ENCODE peak calls at places on chromosome 16, in five cellular contexts. One of them, this sample, is unnamed.

GRCh38 chr16:15604460-15605390 is 38.2 kb downstream of the MARF1 start:
- DNase-seq in iris pigment epithelial cell: peak; percentile 67
- DNase-seq in AG09319: no peak
- DNase-seq in Peyer's patch: no peak
- DNase-seq in SJSA1: no peak
- DNase-seq in this sample: no peak

GRCh38 chr16:49682577-49683165 is 173.2 kb downstream of the ZNF423 start:
- DNase-seq in iris pigment epithelial cell: no peak
- DNase-seq in AG09319: no peak
- DNase-seq in Peyer's patch: no peak
- DNase-seq in SJSA1: no peak
- DNase-seq in this sample: no peak

GRCh38 chr16:25257956-25258855 is 561 bp upstream of the ZKSCAN2 start:
- DNase-seq in iris pigment epithelial cell: peak; percentile 88
- DNase-seq in AG09319: peak; percentile 83
- DNase-seq in Peyer's patch: peak; percentile 90
- DNase-seq in SJSA1: peak; percentile 90
- DNase-seq in this sample: no peak

GRCh38 chr16:72424776-72425175 is 252.8 kb upstream of the PMFBP1 start:
- DNase-seq in iris pigment epithelial cell: no peak
- DNase-seq in AG09319: no peak
- DNase-seq in Peyer's patch: no peak
- DNase-seq in SJSA1: no peak
- DNase-seq in this sample: no peak

GRCh38 chr16:81740163-81740562 is 38.9 kb upstream of the PLCG2 start:
- DNase-seq in iris pigment epithelial cell: no peak
- DNase-seq in AG09319: no peak
- DNase-seq in Peyer's patch: peak; percentile 75
- DNase-seq in SJSA1: no peak
- DNase-seq in this sample: no peak

GRCh38 chr16:11047939-11048500 is 103.7 kb downstream of the CLEC16A start:
- DNase-seq in iris pigment epithelial cell: no peak
- DNase-seq in AG09319: no peak
- DNase-seq in Peyer's patch: no peak
- DNase-seq in SJSA1: no peak
- DNase-seq in this sample: no peak

GRCh38 chr16:85856054-85856453 is 42.9 kb upstream of the IRF8 start:
- DNase-seq in iris pigment epithelial cell: no peak
- DNase-seq in AG09319: no peak
- DNase-seq in Peyer's patch: no peak
- DNase-seq in SJSA1: peak; percentile 27
- DNase-seq in this sample: no peak

GRCh38 chr16:8998114-8998513 is 34.4 kb upstream of the USP7 start:
- DNase-seq in iris pigment epithelial cell: peak; percentile 81
- DNase-seq in AG09319: peak; percentile 25
- DNase-seq in Peyer's patch: no peak
- DNase-seq in SJSA1: no peak
- DNase-seq in this sample: peak; percentile 25

GRCh38 chr16:11032000-11032921 is 87.9 kb downstream of the CLEC16A start:
- DNase-seq in iris pigment epithelial cell: no peak
- DNase-seq in AG09319: no peak
- DNase-seq in Peyer's patch: no peak
- DNase-seq in SJSA1: no peak
- DNase-seq in this sample: no peak

GRCh38 chr16:30997000-30997886 is 12.2 kb downstream of the HSD3B7 start:
- DNase-seq in iris pigment epithelial cell: peak; percentile 79
- DNase-seq in AG09319: peak; percentile 24
- DNase-seq in Peyer's patch: peak; percentile 94
- DNase-seq in SJSA1: peak; percentile 86
- DNase-seq in this sample: no peak

This sample was measured in BJ.